ENCODE peak calls at places on chromosomes 7 and 10, in six cellular contexts. N, L, D, A, M and W are unnamed samples.

GRCh38 chr10:1643911-1644810 is 93.2 kb downstream of the ADARB2 start:
- DNase-seq in A (no peak), N (no peak), L (no peak), M (no peak), D (no peak), W (no peak)

GRCh38 chr7:54811925-54812264 is 52.9 kb upstream of the SEC61G start:
- DNase-seq in N (no peak), D (no peak), M (no peak), L (no peak), A (no peak), W (no peak)

GRCh38 chr7:12802070-12802469 is 114.6 kb downstream of the ARL4A start:
- DNase-seq in N (no peak), D (no peak), L (no peak), M (no peak), A (no peak), W (peak)

GRCh38 chr7:41378156-41378555 is 324.7 kb downstream of the INHBA start:
- DNase-seq in L (no peak), D (no peak), N (no peak), A (no peak), M (no peak), W (no peak)

GRCh38 chr7:79646278-79646677 is 192.8 kb upstream of the MAGI2 start:
- DNase-seq in L (no peak), M (no peak), N (no peak), A (no peak), D (no peak), W (no peak)

GRCh38 chr10:14658331-14659122 is 116.2 kb downstream of the FAM107B start:
- DNase-seq in M (peak), D (no peak), L (peak), N (no peak), A (no peak), W (peak)

GRCh38 chr10:91043173-91043910 is 122.5 kb upstream of the ANKRD1 start:
- DNase-seq in L (no peak), D (no peak), N (peak), A (peak), M (peak), W (peak)

GRCh38 chr10:5648494-5649457 is 17.6 kb downstream of the ASB13 start:
- DNase-seq in D (peak), N (no peak), A (no peak), L (no peak), M (no peak), W (no peak)

GRCh38 chr10:93357680-93358079 is 124.5 kb downstream of the MYOF start:
- DNase-seq in L (no peak), N (peak), D (no peak), A (peak), M (no peak), W (no peak)

GRCh38 chr7:135550196-135550595 is 7.5 kb upstream of the NUP205 start:
- DNase-seq in D (no peak), L (no peak), A (no peak), M (no peak), N (no peak), W (no peak)

GRCh38 chr10:62000037-62000603 is 98.6 kb downstream of the ARID5B start:
- DNase-seq in M (peak), D (no peak), N (no peak), A (no peak), L (no peak), W (no peak)

GRCh38 chr10:7406712-7407333 is 4.0 kb downstream of the SFMBT2 start:
- DNase-seq in D (no peak), A (no peak), N (no peak), M (no peak), L (no peak), W (no peak)

GRCh38 chr10:68684413-68684812 is 36.6 kb upstream of the CCAR1 start:
- DNase-seq in A (no peak), L (no peak), N (no peak), M (peak), D (no peak), W (no peak)

GRCh38 chr10:73494877-73495225 is 973 bp downstream of the PPP3CB start:
- DNase-seq in N (no peak), L (no peak), D (no peak), M (no peak), A (no peak), W (no peak)

GRCh38 chr10:105743343-105744056 is 1102.4 kb downstream of the SORCS3 start:
- DNase-seq in A (no peak), L (no peak), N (no peak), D (no peak), M (no peak), W (no peak)
- TF ChIP-seq SIN3A in A (no peak), L (no peak), N (no peak), D (no peak), M (no peak), W (no peak)

GRCh38 chr7:107123392-107123791 is 45.4 kb upstream of the HBP1 start:
- DNase-seq in N (no peak), L (no peak), A (no peak), D (no peak), M (no peak), W (no peak)

GRCh38 chr7:107118109-107118900 is 50.5 kb upstream of the HBP1 start:
- DNase-seq in D (no peak), N (no peak), A (no peak), L (no peak), M (no peak), W (no peak)

GRCh38 chr7:107119376-107120100 is 49.3 kb upstream of the HBP1 start:
- DNase-seq in M (no peak), N (no peak), L (no peak), A (no peak), D (no peak), W (no peak)

GRCh38 chr7:107125475-107125874 is 43.3 kb upstream of the HBP1 start:
- DNase-seq in M (no peak), D (no peak), A (no peak), L (no peak), N (no peak), W (no peak)

DNA sequence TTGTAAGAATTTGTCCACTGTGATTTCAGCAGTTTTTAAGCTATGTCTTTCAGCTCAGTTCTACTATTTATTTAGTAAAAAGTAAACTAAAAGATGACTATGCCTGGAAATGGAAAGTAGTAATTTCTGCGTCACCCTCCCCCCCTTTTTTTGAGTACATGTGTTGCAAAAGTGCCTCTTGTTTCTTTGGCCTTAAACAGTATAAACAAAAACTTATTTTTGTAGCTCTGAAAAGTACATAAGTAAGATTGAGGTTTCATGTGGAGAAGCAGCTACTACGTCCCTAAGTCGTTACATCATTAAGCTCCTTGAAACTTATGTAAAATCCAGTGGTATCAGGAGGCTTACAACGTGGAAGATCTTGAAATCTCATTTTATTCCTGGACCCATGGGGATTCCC is 46.3 kb upstream of the HBP1 start:
- DNase-seq in L (no peak), A (no peak), M (no peak), N (no peak), D (no peak), W (no peak)
- H3K27ac ChIP-seq in L (no peak), A (no peak), M (no peak), N (no peak), D (no peak), W (no peak)

GRCh38 chr7:13989138-13989943 is at the start of gene ETV1:
- DNase-seq in D (peak), N (peak), L (peak), A (peak), M (no peak), W (no peak)

GRCh38 chr7:13989944-13990295 is 454 bp upstream of the ETV1 start:
- DNase-seq in L (no peak), M (no peak), D (no peak), A (no peak), N (no peak), W (no peak)

GRCh38 chr7:13990984-13991790 is 1.7 kb upstream of the ETV1 start:
- DNase-seq in N (peak), A (peak), D (peak), L (peak), M (peak), W (peak)

GRCh38 chr7:13991791-13992620 is 2.5 kb upstream of the ETV1 start:
- DNase-seq in L (no peak), A (no peak), M (no peak), N (no peak), D (no peak), W (no peak)

GRCh38 chr7:13990319-13990983 is 985 bp upstream of the ETV1 start:
- DNase-seq in A (peak), L (peak), M (no peak), D (peak), N (peak), W (no peak)
- TF ChIP-seq SIN3A in A (no peak), L (peak), M (no peak), D (no peak), N (peak), W (no peak)

DNA sequence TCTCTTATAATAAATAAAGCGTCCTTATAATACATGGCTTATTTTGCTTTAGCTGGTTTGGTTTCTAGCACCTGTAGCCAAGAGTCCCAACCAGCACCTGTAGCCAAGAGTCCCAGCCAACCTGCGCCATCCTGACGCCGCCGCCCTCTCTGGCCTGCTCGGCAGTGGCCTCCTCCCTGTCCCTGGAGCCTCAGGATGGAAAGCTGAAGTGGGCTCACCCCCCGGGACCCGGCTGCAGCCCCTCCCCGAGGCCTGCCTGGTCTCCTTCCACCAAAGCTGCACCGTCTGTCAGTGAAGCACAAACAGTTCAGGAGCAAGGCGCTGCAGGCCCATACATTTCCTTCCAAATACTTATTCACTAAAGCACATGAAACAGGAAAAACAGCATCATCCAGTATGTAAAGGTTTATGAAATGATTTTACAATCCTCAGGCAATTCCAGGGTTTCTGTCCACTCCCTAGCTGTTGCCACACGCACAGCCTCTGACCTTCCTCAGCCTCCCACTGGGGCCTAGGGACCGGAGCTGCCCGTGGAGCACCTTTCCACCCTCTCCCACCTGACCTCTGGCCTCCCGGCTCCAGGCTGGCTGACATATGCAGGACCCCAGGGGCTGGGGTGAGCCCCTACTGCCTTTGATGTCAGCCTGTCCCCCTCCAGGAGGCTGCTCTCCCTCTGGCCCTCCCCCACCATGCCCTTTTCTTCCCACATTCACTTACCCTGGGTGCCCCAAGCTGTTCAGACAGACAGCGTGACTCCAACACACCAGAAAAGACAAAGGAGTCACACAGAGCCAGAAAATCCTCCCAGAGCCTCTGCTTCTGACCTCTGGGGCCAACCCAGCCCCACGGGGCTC is 149.6 kb upstream of the PPP2R2D start:
- DNase-seq in D (no peak), M (no peak), A (peak), N (no peak), L (no peak), W (no peak)
- H3K27ac ChIP-seq in D (no peak), M (no peak), A (peak), N (no peak), L (no peak), W (no peak)

DNA sequence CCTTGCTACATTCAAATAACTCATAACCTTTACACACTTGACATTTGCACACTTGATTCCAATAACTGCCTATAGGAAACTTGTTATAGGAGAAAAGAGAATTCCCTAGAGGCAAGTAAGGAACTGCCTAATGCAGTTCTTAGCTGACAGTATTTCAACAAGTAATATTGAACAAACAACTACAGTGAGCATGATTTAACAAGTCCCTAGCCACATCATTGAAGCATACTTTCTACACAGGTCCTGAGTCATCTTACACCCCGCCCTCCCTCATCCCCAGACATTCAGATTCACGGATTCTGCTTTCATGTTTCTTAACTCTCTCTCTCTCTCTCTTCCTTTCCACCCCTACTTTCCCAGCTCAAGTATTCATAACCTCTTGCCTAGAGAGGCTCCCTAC is 153.5 kb downstream of the LSM5 start:
- DNase-seq in N (no peak), D (no peak), L (no peak), A (no peak), M (no peak), W (no peak)
- TF ChIP-seq SIN3A in N (no peak), D (no peak), L (no peak), A (no peak), M (no peak), W (no peak)

DNA sequence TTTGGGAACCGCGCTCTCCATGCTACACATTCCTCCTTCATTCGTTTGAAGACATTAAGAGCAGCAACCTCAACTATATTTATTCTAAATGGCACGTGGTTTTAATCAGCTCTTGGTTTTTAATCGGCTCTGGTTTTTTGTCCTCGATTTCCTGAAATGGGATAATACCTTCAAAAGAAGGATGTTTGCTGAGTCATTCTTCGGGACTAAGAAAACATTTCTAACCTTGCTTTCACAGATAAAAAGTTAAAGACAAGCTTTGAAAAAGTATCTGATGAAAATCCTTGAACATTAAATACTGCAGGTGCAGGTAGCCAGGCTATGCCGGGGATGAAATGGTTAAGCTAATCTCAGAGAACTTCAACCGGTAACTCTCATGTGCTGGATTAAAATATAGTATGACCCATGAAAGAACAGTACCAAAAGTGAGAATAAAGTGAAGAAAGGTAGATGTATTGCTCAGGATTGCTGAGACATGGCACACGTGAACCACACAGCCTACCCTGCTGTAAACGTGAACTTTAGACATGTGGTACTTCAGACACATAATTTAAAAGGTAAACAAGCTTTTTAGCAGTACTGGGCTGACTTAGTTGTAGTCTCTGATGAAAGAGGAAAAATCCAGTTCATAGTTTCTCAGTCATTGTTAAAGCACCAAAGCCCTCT is 89.0 kb downstream of the PTPRN2 start:
- DNase-seq in M (no peak), D (no peak), A (peak), L (no peak), N (no peak), W (no peak)
- H3K27ac ChIP-seq in M (no peak), D (no peak), A (peak), L (no peak), N (no peak), W (no peak)

DNA sequence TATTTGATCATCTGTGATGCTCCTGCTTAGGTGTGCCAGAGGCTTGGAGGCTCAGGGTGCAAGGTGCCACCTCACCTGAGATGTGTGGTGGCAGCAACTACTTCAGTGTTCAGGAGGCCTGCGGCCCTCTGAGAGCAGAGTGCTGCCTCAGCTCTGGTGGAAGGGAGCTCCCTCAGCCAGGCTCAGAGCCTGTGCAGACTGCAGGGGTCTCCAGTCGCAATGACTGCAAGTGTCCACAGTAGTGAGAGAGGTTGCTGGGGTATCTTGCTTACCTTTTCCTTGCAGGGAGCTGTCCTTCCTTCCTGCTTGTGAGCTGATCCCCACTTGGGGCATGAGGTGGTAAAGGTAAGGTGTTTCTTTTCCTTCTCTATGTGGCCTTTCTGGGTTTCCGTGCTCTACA is 131.0 kb upstream of the GAD2 start:
- DNase-seq in N (no peak), D (no peak), M (no peak), L (no peak), A (no peak), W (no peak)
- TF ChIP-seq SIN3A in N (no peak), D (no peak), M (no peak), L (no peak), A (no peak), W (no peak)

GRCh38 chr10:49528977-49529506 is 9.9 kb downstream of the ERCC6 start:
- DNase-seq in M (no peak), A (no peak), N (no peak), D (no peak), L (no peak), W (no peak)

GRCh38 chr10:49539320-49539885 is 482 bp upstream of the ERCC6 start:
- DNase-seq in L (peak), D (peak), M (no peak), N (peak), A (peak), W (peak)

GRCh38 chr10:49532461-49532860 is 6.5 kb downstream of the ERCC6 start:
- DNase-seq in L (no peak), N (no peak), D (no peak), M (no peak), A (no peak), W (no peak)

GRCh38 chr10:49538381-49539319 is at the start of gene ERCC6:
- DNase-seq in M (peak), D (peak), A (peak), L (peak), N (peak), W (peak)

GRCh38 chr10:49534670-49535381 is 4.1 kb downstream of the ERCC6 start:
- DNase-seq in D (no peak), L (no peak), A (no peak), N (no peak), M (peak), W (no peak)
- H3K27ac ChIP-seq in D (no peak), L (no peak), A (no peak), N (peak), M (peak), W (no peak)